ENCODE peak calls at places on chromosomes 3 and 15, in four cellular contexts. W is left lung, Y is A549, I is natural killer cell. F is an unnamed sample.
A peak's percentile ranks its signal among the peaks of the same experiment; 100 is the strongest.

GRCh38 chr3:67472674-67473201 is 181.7 kb downstream of the SUCLG2 start:
- DNase-seq in W (no peak), Y (no peak), I (no peak), F (no peak)

GRCh38 chr3:151067158-151067557 is 18.3 kb upstream of the MED12L start:
- DNase-seq in W (no peak), Y (peak; percentile 37), I (no peak), F (no peak)

GRCh38 chr3:73192036-73192738 is 130.7 kb downstream of the EBLN2 start:
- DNase-seq in W (no peak), Y (peak; percentile 19), I (no peak), F (no peak)

GRCh38 chr15:96703087-96703486 is 372.6 kb downstream of the NR2F2 start:
- DNase-seq in W (no peak), Y (no peak), I (no peak), F (no peak)

GRCh38 chr3:154345422-154346122 is 21.3 kb upstream of the DHX36 start:
- DNase-seq in W (no peak), Y (no peak), I (no peak), F (no peak)

GRCh38 chr3:152151216-152151874 is 117.4 kb upstream of the MBNL1 start:
- DNase-seq in W (no peak), Y (no peak), I (no peak), F (no peak)

GRCh38 chr3:125163739-125164601 is 48.6 kb downstream of the SLC12A8 start:
- DNase-seq in W (peak; percentile 79), Y (peak; percentile 27), I (no peak), F (no peak)

GRCh38 chr3:102174832-102175374 is 259.9 kb upstream of the ZPLD1 start:
- DNase-seq in W (no peak), Y (peak; percentile 7), I (no peak), F (no peak)

GRCh38 chr3:181709537-181710279 is 2.0 kb upstream of the SOX2 start:
- DNase-seq in W (peak; percentile 63), Y (peak; percentile 61), I (no peak), F (peak; percentile 68)

DNA sequence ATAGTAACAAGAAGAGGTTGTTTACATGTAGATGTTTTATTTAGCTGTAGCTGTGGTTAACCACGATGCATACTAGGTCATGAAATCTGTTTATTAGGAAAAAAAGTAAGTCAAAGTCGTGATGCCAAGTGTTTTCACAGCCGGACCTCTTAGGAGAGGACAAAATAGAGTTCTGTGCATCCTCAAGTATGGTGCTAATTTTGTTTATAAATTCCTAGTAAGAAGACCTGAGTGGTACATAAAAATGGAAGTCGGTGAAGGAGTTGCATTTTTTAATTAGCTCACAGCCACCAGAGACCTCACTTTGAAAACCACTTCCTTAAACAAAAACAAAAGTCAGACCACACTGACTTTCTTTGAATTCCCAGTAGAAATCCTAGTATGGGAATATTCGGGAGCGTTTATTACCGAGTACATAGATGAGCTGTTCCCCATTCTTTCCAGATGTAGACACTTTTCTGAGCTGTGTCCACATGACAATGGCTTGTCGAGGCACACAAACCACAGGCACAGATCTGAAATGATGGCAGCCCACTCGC is 143.6 kb upstream of the UBE2E1 start:
- DNase-seq in W (no peak), Y (no peak), I (no peak), F (no peak)
- TF ChIP-seq CTCF in W (no peak), Y (no peak), I (no peak), F (no peak)

GRCh38 chr3:50292159-50292923 is at the start of gene IFRD2:
- DNase-seq in W (peak; percentile 98), Y (peak; percentile 97), I (peak; percentile 90), F (peak; percentile 96)
- TF ChIP-seq CTCF in W (no peak), Y (no peak), I (no peak), F (peak; percentile 5)

GRCh38 chr3:130677310-130677709 is 69.3 kb downstream of the PIK3R4 start:
- DNase-seq in W (no peak), Y (no peak), I (no peak), F (no peak)

DNA sequence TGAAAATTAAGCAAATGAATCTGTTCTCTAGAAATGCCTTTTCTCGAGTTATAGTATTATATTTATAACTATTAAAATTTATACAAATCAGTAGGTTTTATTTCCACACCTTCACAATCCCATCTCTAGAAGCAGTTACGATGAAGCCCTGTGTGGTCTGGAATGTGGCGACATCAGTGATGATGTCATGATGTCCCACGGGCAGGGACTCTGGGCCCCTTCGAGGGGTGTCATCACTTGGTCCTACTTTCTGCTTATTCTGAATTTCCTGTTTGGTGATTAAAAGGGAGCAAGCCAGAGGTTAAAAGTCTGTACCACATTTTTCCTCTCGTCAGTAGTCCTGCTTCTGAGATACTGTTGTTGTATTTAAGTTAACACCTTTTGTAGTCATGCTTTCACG is 67.4 kb downstream of the PIK3R4 start:
- DNase-seq in W (no peak), Y (no peak), I (no peak), F (no peak)
- TF ChIP-seq CTCF in W (no peak), Y (no peak), I (no peak), F (no peak)

DNA sequence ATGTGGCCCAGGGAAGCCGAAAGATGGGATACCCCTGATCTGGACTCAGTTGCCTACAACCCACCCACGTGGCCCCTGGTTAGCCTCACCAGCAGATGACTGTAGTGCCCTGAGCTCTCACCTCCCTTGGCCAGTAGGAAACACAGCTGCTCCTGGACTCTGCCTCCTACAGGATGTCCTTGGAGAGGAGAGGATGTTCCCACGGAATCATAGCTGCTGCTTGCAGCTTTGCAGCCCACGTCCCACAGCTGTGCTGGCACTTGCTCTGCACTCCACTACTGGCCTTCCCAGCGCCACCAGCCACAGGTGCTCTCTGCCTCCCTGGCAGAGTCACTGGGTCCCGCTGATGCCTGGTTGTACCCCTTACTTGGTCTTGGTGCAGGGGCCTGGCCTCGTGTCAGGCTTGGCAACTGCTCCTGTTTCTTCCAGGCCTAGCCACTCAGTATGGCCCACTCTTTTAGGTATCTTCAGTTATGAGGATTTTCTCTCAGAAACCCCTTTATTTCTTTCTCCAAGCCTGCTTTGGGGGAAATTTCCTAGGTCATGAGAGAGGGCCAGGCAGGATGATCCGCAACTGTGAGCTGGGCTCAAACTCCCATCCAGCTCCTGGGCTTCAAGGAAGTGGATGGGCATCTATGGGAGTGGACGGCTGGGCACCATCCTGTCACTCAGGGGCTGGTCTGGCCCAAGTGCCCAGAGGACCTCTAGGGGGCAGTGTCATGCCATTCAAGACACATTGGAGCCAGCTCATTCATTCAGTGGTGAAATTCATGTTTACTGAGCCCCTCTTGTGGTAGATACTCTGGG is 16.3 kb upstream of the VILL start:
- DNase-seq in W (peak; percentile 71), Y (peak; percentile 70), I (peak; percentile 57), F (peak; percentile 75)
- TF ChIP-seq CTCF in W (peak; percentile 94), Y (peak; percentile 72), I (peak; percentile 85), F (peak; percentile 90)

F was measured in GM13977.